ENCODE peak calls at places on chromosome 14, in ten cellular contexts. One of them, this sample, is unnamed.

GRCh38 chr14:51630987-51631386 is 20.7 kb upstream of the FRMD6 start:
- DNase-seq in left ventricle myocardium inferior: no peak
- DNase-seq in astrocyte of the spinal cord: no peak
- DNase-seq in stomach: no peak
- DNase-seq in PC-3: no peak
- DNase-seq in HFFc6: no peak
- DNase-seq in Peyer's patch: no peak
- DNase-seq in endothelial cell of umbilical vein: no peak
- DNase-seq in GM20000: no peak
- DNase-seq in endodermal cell: no peak
- DNase-seq in this sample: no peak

GRCh38 chr14:54627325-54627717 is 60.4 kb downstream of the SAMD4A start:
- DNase-seq in left ventricle myocardium inferior: no peak
- DNase-seq in astrocyte of the spinal cord: no peak
- DNase-seq in stomach: no peak
- DNase-seq in PC-3: no peak
- DNase-seq in HFFc6: no peak
- DNase-seq in Peyer's patch: no peak
- DNase-seq in endothelial cell of umbilical vein: peak; percentile 81
- DNase-seq in GM20000: peak; percentile 30
- DNase-seq in endodermal cell: no peak
- DNase-seq in this sample: no peak

GRCh38 chr14:100105357-100106169 is 40.3 kb downstream of the EVL start:
- DNase-seq in left ventricle myocardium inferior: no peak
- DNase-seq in astrocyte of the spinal cord: no peak
- DNase-seq in stomach: no peak
- DNase-seq in PC-3: no peak
- DNase-seq in HFFc6: no peak
- DNase-seq in Peyer's patch: peak; percentile 62
- DNase-seq in endothelial cell of umbilical vein: no peak
- DNase-seq in GM20000: no peak
- DNase-seq in endodermal cell: no peak
- DNase-seq in this sample: no peak

GRCh38 chr14:34122081-34122480 is 171.2 kb upstream of the EGLN3 start:
- DNase-seq in left ventricle myocardium inferior: no peak
- DNase-seq in astrocyte of the spinal cord: no peak
- DNase-seq in stomach: no peak
- DNase-seq in PC-3: no peak
- DNase-seq in HFFc6: no peak
- DNase-seq in Peyer's patch: no peak
- DNase-seq in endothelial cell of umbilical vein: no peak
- DNase-seq in GM20000: no peak
- DNase-seq in endodermal cell: no peak
- DNase-seq in this sample: no peak

GRCh38 chr14:53399057-53399456 is 245.9 kb upstream of the DDHD1 start:
- DNase-seq in left ventricle myocardium inferior: no peak
- DNase-seq in astrocyte of the spinal cord: peak; percentile 70
- DNase-seq in stomach: no peak
- DNase-seq in PC-3: peak; percentile 65
- DNase-seq in HFFc6: peak; percentile 54
- DNase-seq in Peyer's patch: no peak
- DNase-seq in endothelial cell of umbilical vein: peak; percentile 23
- DNase-seq in GM20000: no peak
- DNase-seq in endodermal cell: peak; percentile 84
- DNase-seq in this sample: peak; percentile 42

GRCh38 chr14:94593376-94593748 is 12.1 kb downstream of the SERPINA5 start:
- DNase-seq in left ventricle myocardium inferior: no peak
- DNase-seq in astrocyte of the spinal cord: no peak
- DNase-seq in stomach: no peak
- DNase-seq in PC-3: no peak
- DNase-seq in HFFc6: no peak
- DNase-seq in Peyer's patch: no peak
- DNase-seq in endothelial cell of umbilical vein: no peak
- DNase-seq in GM20000: no peak
- DNase-seq in endodermal cell: no peak
- DNase-seq in this sample: no peak

GRCh38 chr14:91220581-91221000 is 23.9 kb downstream of the GPR68 start:
- DNase-seq in left ventricle myocardium inferior: no peak
- DNase-seq in astrocyte of the spinal cord: no peak
- DNase-seq in stomach: no peak
- DNase-seq in PC-3: no peak
- DNase-seq in HFFc6: no peak
- DNase-seq in Peyer's patch: no peak
- DNase-seq in endothelial cell of umbilical vein: peak; percentile 40
- DNase-seq in GM20000: no peak
- DNase-seq in endodermal cell: no peak
- DNase-seq in this sample: no peak

GRCh38 chr14:73754911-73755360 is 40.8 kb upstream of the PNMA1 start:
- DNase-seq in left ventricle myocardium inferior: peak; percentile 61
- DNase-seq in astrocyte of the spinal cord: peak; percentile 73
- DNase-seq in stomach: peak; percentile 71
- DNase-seq in PC-3: no peak
- DNase-seq in HFFc6: no peak
- DNase-seq in Peyer's patch: peak; percentile 62
- DNase-seq in endothelial cell of umbilical vein: peak; percentile 63
- DNase-seq in GM20000: peak; percentile 17
- DNase-seq in endodermal cell: peak; percentile 55
- DNase-seq in this sample: peak; percentile 64

GRCh38 chr14:74649167-74649566 is 37.1 kb upstream of the LTBP2 start:
- DNase-seq in left ventricle myocardium inferior: no peak
- DNase-seq in astrocyte of the spinal cord: no peak
- DNase-seq in stomach: no peak
- DNase-seq in PC-3: no peak
- DNase-seq in HFFc6: no peak
- DNase-seq in Peyer's patch: no peak
- DNase-seq in endothelial cell of umbilical vein: no peak
- DNase-seq in GM20000: no peak
- DNase-seq in endodermal cell: peak; percentile 58
- DNase-seq in this sample: no peak

GRCh38 chr14:55869397-55870049 is 248.7 kb upstream of the PELI2 start:
- DNase-seq in left ventricle myocardium inferior: no peak
- DNase-seq in astrocyte of the spinal cord: no peak
- DNase-seq in stomach: no peak
- DNase-seq in PC-3: peak; percentile 22
- DNase-seq in HFFc6: no peak
- DNase-seq in Peyer's patch: no peak
- DNase-seq in endothelial cell of umbilical vein: peak; percentile 9
- DNase-seq in GM20000: no peak
- DNase-seq in endodermal cell: no peak
- DNase-seq in this sample: no peak

GRCh38 chr14:55867726-55868125 is 250.5 kb upstream of the PELI2 start:
- DNase-seq in left ventricle myocardium inferior: no peak
- DNase-seq in astrocyte of the spinal cord: no peak
- DNase-seq in stomach: no peak
- DNase-seq in PC-3: peak; percentile 80
- DNase-seq in HFFc6: no peak
- DNase-seq in Peyer's patch: no peak
- DNase-seq in endothelial cell of umbilical vein: peak; percentile 57
- DNase-seq in GM20000: no peak
- DNase-seq in endodermal cell: no peak
- DNase-seq in this sample: no peak

GRCh38 chr14:55864890-55865655 is 253.1 kb upstream of the PELI2 start:
- DNase-seq in left ventricle myocardium inferior: no peak
- DNase-seq in astrocyte of the spinal cord: no peak
- DNase-seq in stomach: no peak
- DNase-seq in PC-3: peak; percentile 60
- DNase-seq in HFFc6: no peak
- DNase-seq in Peyer's patch: no peak
- DNase-seq in endothelial cell of umbilical vein: no peak
- DNase-seq in GM20000: no peak
- DNase-seq in endodermal cell: peak; percentile 72
- DNase-seq in this sample: no peak
- TF ChIP-seq CTCF in left ventricle myocardium inferior: no peak
- TF ChIP-seq CTCF in astrocyte of the spinal cord: peak; percentile 14
- TF ChIP-seq CTCF in stomach: no peak
- TF ChIP-seq CTCF in PC-3: peak; percentile 77
- TF ChIP-seq CTCF in HFFc6: peak; percentile 29
- TF ChIP-seq CTCF in Peyer's patch: no peak
- TF ChIP-seq CTCF in endothelial cell of umbilical vein: peak; percentile 4
- TF ChIP-seq CTCF in GM20000: peak; percentile 1
- TF ChIP-seq CTCF in endodermal cell: peak; percentile 69
- TF ChIP-seq CTCF in this sample: no peak

GRCh38 chr14:81332725-81333124 is 67.4 kb downstream of the STON2 start:
- DNase-seq in left ventricle myocardium inferior: no peak
- DNase-seq in astrocyte of the spinal cord: no peak
- DNase-seq in stomach: no peak
- DNase-seq in PC-3: no peak
- DNase-seq in HFFc6: no peak
- DNase-seq in Peyer's patch: no peak
- DNase-seq in endothelial cell of umbilical vein: no peak
- DNase-seq in GM20000: no peak
- DNase-seq in endodermal cell: no peak
- DNase-seq in this sample: no peak

GRCh38 chr14:81331229-81332026 is 68.7 kb downstream of the STON2 start:
- DNase-seq in left ventricle myocardium inferior: no peak
- DNase-seq in astrocyte of the spinal cord: no peak
- DNase-seq in stomach: no peak
- DNase-seq in PC-3: no peak
- DNase-seq in HFFc6: no peak
- DNase-seq in Peyer's patch: no peak
- DNase-seq in endothelial cell of umbilical vein: no peak
- DNase-seq in GM20000: no peak
- DNase-seq in endodermal cell: no peak
- DNase-seq in this sample: no peak

GRCh38 chr14:81330619-81331122 is 69.5 kb downstream of the STON2 start:
- DNase-seq in left ventricle myocardium inferior: no peak
- DNase-seq in astrocyte of the spinal cord: no peak
- DNase-seq in stomach: no peak
- DNase-seq in PC-3: no peak
- DNase-seq in HFFc6: no peak
- DNase-seq in Peyer's patch: no peak
- DNase-seq in endothelial cell of umbilical vein: no peak
- DNase-seq in GM20000: no peak
- DNase-seq in endodermal cell: peak; percentile 55
- DNase-seq in this sample: no peak

GRCh38 chr14:81326451-81326850 is 73.7 kb downstream of the STON2 start:
- DNase-seq in left ventricle myocardium inferior: no peak
- DNase-seq in astrocyte of the spinal cord: no peak
- DNase-seq in stomach: no peak
- DNase-seq in PC-3: peak; percentile 60
- DNase-seq in HFFc6: no peak
- DNase-seq in Peyer's patch: no peak
- DNase-seq in endothelial cell of umbilical vein: no peak
- DNase-seq in GM20000: no peak
- DNase-seq in endodermal cell: no peak
- DNase-seq in this sample: no peak

GRCh38 chr14:81329640-81330385 is 70.3 kb downstream of the STON2 start:
- DNase-seq in left ventricle myocardium inferior: no peak
- DNase-seq in astrocyte of the spinal cord: no peak
- DNase-seq in stomach: no peak
- DNase-seq in PC-3: peak; percentile 29
- DNase-seq in HFFc6: no peak
- DNase-seq in Peyer's patch: no peak
- DNase-seq in endothelial cell of umbilical vein: no peak
- DNase-seq in GM20000: no peak
- DNase-seq in endodermal cell: peak; percentile 55
- DNase-seq in this sample: no peak
- TF ChIP-seq CTCF in left ventricle myocardium inferior: no peak
- TF ChIP-seq CTCF in astrocyte of the spinal cord: no peak
- TF ChIP-seq CTCF in stomach: no peak
- TF ChIP-seq CTCF in PC-3: no peak
- TF ChIP-seq CTCF in HFFc6: no peak
- TF ChIP-seq CTCF in Peyer's patch: no peak
- TF ChIP-seq CTCF in endothelial cell of umbilical vein: no peak
- TF ChIP-seq CTCF in GM20000: no peak
- TF ChIP-seq CTCF in endodermal cell: no peak
- TF ChIP-seq CTCF in this sample: no peak

GRCh38 chr14:71309756-71310155 is 402.5 kb downstream of the PCNX1 start:
- DNase-seq in left ventricle myocardium inferior: no peak
- DNase-seq in astrocyte of the spinal cord: no peak
- DNase-seq in stomach: no peak
- DNase-seq in PC-3: no peak
- DNase-seq in HFFc6: no peak
- DNase-seq in Peyer's patch: no peak
- DNase-seq in endothelial cell of umbilical vein: no peak
- DNase-seq in GM20000: no peak
- DNase-seq in endodermal cell: no peak
- DNase-seq in this sample: no peak
- TF ChIP-seq CTCF in left ventricle myocardium inferior: no peak
- TF ChIP-seq CTCF in astrocyte of the spinal cord: no peak
- TF ChIP-seq CTCF in stomach: no peak
- TF ChIP-seq CTCF in PC-3: peak; percentile 53
- TF ChIP-seq CTCF in HFFc6: peak; percentile 48
- TF ChIP-seq CTCF in Peyer's patch: no peak
- TF ChIP-seq CTCF in endothelial cell of umbilical vein: no peak
- TF ChIP-seq CTCF in GM20000: no peak
- TF ChIP-seq CTCF in endodermal cell: peak; percentile 73
- TF ChIP-seq CTCF in this sample: peak; percentile 6

GRCh38 chr14:97414718-97415098 is 617.5 kb downstream of the VRK1 start:
- DNase-seq in left ventricle myocardium inferior: no peak
- DNase-seq in astrocyte of the spinal cord: no peak
- DNase-seq in stomach: no peak
- DNase-seq in PC-3: no peak
- DNase-seq in HFFc6: no peak
- DNase-seq in Peyer's patch: no peak
- DNase-seq in endothelial cell of umbilical vein: no peak
- DNase-seq in GM20000: no peak
- DNase-seq in endodermal cell: peak; percentile 57
- DNase-seq in this sample: no peak

GRCh38 chr14:97416550-97416949 is 619.4 kb downstream of the VRK1 start:
- DNase-seq in left ventricle myocardium inferior: no peak
- DNase-seq in astrocyte of the spinal cord: no peak
- DNase-seq in stomach: no peak
- DNase-seq in PC-3: no peak
- DNase-seq in HFFc6: no peak
- DNase-seq in Peyer's patch: no peak
- DNase-seq in endothelial cell of umbilical vein: no peak
- DNase-seq in GM20000: no peak
- DNase-seq in endodermal cell: peak; percentile 12
- DNase-seq in this sample: no peak

GRCh38 chr14:97415907-97416306 is 618.7 kb downstream of the VRK1 start:
- DNase-seq in left ventricle myocardium inferior: no peak
- DNase-seq in astrocyte of the spinal cord: no peak
- DNase-seq in stomach: no peak
- DNase-seq in PC-3: no peak
- DNase-seq in HFFc6: no peak
- DNase-seq in Peyer's patch: no peak
- DNase-seq in endothelial cell of umbilical vein: no peak
- DNase-seq in GM20000: no peak
- DNase-seq in endodermal cell: no peak
- DNase-seq in this sample: no peak

GRCh38 chr14:97420211-97420610 is 623.0 kb downstream of the VRK1 start:
- DNase-seq in left ventricle myocardium inferior: no peak
- DNase-seq in astrocyte of the spinal cord: no peak
- DNase-seq in stomach: no peak
- DNase-seq in PC-3: no peak
- DNase-seq in HFFc6: no peak
- DNase-seq in Peyer's patch: no peak
- DNase-seq in endothelial cell of umbilical vein: no peak
- DNase-seq in GM20000: no peak
- DNase-seq in endodermal cell: no peak
- DNase-seq in this sample: no peak

DNA sequence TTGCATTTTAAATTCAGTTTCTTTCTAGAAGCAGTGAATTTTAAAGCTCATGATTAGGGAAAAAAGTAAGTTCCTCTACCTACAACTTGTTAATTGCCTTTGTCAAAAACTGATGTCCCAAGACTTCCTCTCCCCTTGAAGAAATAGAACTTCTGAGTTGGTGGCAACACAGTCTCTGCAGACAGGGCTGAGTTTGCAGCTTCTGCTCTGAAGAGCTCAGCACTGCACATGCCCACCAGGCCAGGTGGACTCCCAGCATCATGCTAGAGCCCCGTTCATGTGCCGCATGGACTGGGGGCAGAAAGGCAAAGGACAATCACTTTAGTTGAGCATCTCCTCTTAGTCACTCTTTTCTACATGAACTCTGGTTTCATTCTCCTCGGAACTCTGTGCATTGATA is 620.1 kb downstream of the VRK1 start:
- DNase-seq in left ventricle myocardium inferior: no peak
- DNase-seq in astrocyte of the spinal cord: no peak
- DNase-seq in stomach: no peak
- DNase-seq in PC-3: no peak
- DNase-seq in HFFc6: no peak
- DNase-seq in Peyer's patch: no peak
- DNase-seq in endothelial cell of umbilical vein: no peak
- DNase-seq in GM20000: no peak
- DNase-seq in endodermal cell: peak; percentile 33
- DNase-seq in this sample: no peak
- TF ChIP-seq CTCF in left ventricle myocardium inferior: no peak
- TF ChIP-seq CTCF in astrocyte of the spinal cord: no peak
- TF ChIP-seq CTCF in stomach: no peak
- TF ChIP-seq CTCF in PC-3: no peak
- TF ChIP-seq CTCF in HFFc6: no peak
- TF ChIP-seq CTCF in Peyer's patch: no peak
- TF ChIP-seq CTCF in endothelial cell of umbilical vein: no peak
- TF ChIP-seq CTCF in GM20000: no peak
- TF ChIP-seq CTCF in endodermal cell: no peak
- TF ChIP-seq CTCF in this sample: no peak